ENCODE peak calls at places on chromosomes 11 and 22, in five cellular contexts. Y, P, I, T and H are unnamed samples.

GRCh38 chr11:134536219-134536618 is 124.2 kb upstream of the B3GAT1 start:
- DNase-seq in T (no peak), Y (no peak), P (no peak), I (no peak), H (no peak)

GRCh38 chr11:95451261-95451660 is 220.3 kb upstream of the SESN3 start:
- DNase-seq in Y (no peak), T (no peak), I (no peak), P (no peak), H (peak)

GRCh38 chr22:30829901-30830550 is 135.4 kb downstream of the OSBP2 start:
- DNase-seq in P (no peak), Y (peak), I (no peak), T (no peak), H (peak)

GRCh38 chr11:57379732-57380131 is 1.2 kb downstream of the PRG3 start:
- DNase-seq in I (peak), T (peak), P (no peak), Y (peak), H (peak)

GRCh38 chr22:47215851-47216250 is 453.4 kb downstream of the TBC1D22A start:
- DNase-seq in P (no peak), Y (no peak), T (no peak), I (no peak), H (no peak)

GRCh38 chr11:128759597-128759996 is 65.7 kb downstream of the FLI1 start:
- DNase-seq in T (no peak), I (no peak), Y (no peak), P (no peak), H (peak)

GRCh38 chr11:206516-207212 is 535 bp downstream of the BET1L start:
- DNase-seq in I (peak), Y (peak), T (no peak), P (peak), H (peak)

GRCh38 chr22:25148149-25148691 is 51.4 kb upstream of the CRYBB3 start:
- DNase-seq in P (no peak), I (peak), Y (no peak), T (peak), H (peak)

GRCh38 chr11:17668166-17668565 is 51.2 kb upstream of the MYOD1 start:
- DNase-seq in P (no peak), T (no peak), Y (no peak), I (no peak), H (no peak)

GRCh38 chr11:69912911-69913451 is 93.8 kb upstream of the FGF3 start:
- DNase-seq in T (peak), Y (peak), P (no peak), I (peak), H (no peak)